ENCODE peak calls at places on chromosome 12, in five cellular contexts. One of them, this sample, is unnamed.

GRCh38 chr12:92729773-92730305 is 27.1 kb downstream of the PLEKHG7 start:
- DNase-seq in endothelial cell: no peak
- DNase-seq in pulmonary artery endothelial cell: no peak
- DNase-seq in HFF-Myc: no peak
- DNase-seq in activated naive CD4-positive, alpha-beta T cell: no peak
- DNase-seq in this sample: no peak

GRCh38 chr12:16246264-16246663 is 31.2 kb downstream of the SLC15A5 start:
- DNase-seq in endothelial cell: no peak
- DNase-seq in activated naive CD4-positive, alpha-beta T cell: no peak
- DNase-seq in pulmonary artery endothelial cell: no peak
- DNase-seq in HFF-Myc: no peak
- DNase-seq in this sample: no peak

GRCh38 chr12:57342207-57342691 is 88.6 kb downstream of the R3HDM2 start:
- DNase-seq in endothelial cell: peak; percentile 11
- DNase-seq in activated naive CD4-positive, alpha-beta T cell: no peak
- DNase-seq in HFF-Myc: no peak
- DNase-seq in pulmonary artery endothelial cell: no peak
- DNase-seq in this sample: no peak

GRCh38 chr12:24034160-24034559 is 84.7 kb upstream of the SOX5 start:
- DNase-seq in HFF-Myc: no peak
- DNase-seq in activated naive CD4-positive, alpha-beta T cell: no peak
- DNase-seq in endothelial cell: no peak
- DNase-seq in pulmonary artery endothelial cell: no peak
- DNase-seq in this sample: no peak

GRCh38 chr12:3061129-3061857 is 15.9 kb upstream of the TSPAN9 start:
- DNase-seq in HFF-Myc: no peak
- DNase-seq in endothelial cell: no peak
- DNase-seq in activated naive CD4-positive, alpha-beta T cell: no peak
- DNase-seq in pulmonary artery endothelial cell: no peak
- DNase-seq in this sample: no peak

GRCh38 chr12:121376754-121377697 is 22.9 kb upstream of the RNF34 start:
- DNase-seq in activated naive CD4-positive, alpha-beta T cell: no peak
- DNase-seq in HFF-Myc: no peak
- DNase-seq in endothelial cell: no peak
- DNase-seq in pulmonary artery endothelial cell: no peak
- DNase-seq in this sample: no peak

GRCh38 chr12:44532940-44533339 is 343.2 kb downstream of the NELL2 start:
- DNase-seq in endothelial cell: no peak
- DNase-seq in HFF-Myc: no peak
- DNase-seq in pulmonary artery endothelial cell: no peak
- DNase-seq in activated naive CD4-positive, alpha-beta T cell: no peak
- DNase-seq in this sample: no peak

GRCh38 chr12:57842342-57843294 is 3.9 kb downstream of the CTDSP2 start:
- DNase-seq in pulmonary artery endothelial cell: no peak
- DNase-seq in HFF-Myc: no peak
- DNase-seq in endothelial cell: no peak
- DNase-seq in activated naive CD4-positive, alpha-beta T cell: no peak
- DNase-seq in this sample: no peak

GRCh38 chr12:19694627-19695026 is 255.3 kb downstream of the AEBP2 start:
- DNase-seq in pulmonary artery endothelial cell: no peak
- DNase-seq in endothelial cell: no peak
- DNase-seq in activated naive CD4-positive, alpha-beta T cell: no peak
- DNase-seq in HFF-Myc: no peak
- DNase-seq in this sample: no peak

GRCh38 chr12:8887285-8887715 is 27.0 kb upstream of the PHC1 start:
- DNase-seq in activated naive CD4-positive, alpha-beta T cell: no peak
- DNase-seq in HFF-Myc: no peak
- DNase-seq in pulmonary artery endothelial cell: no peak
- DNase-seq in endothelial cell: no peak
- DNase-seq in this sample: no peak

GRCh38 chr12:8648598-8649205 is 13.9 kb downstream of the MFAP5 start:
- DNase-seq in activated naive CD4-positive, alpha-beta T cell: no peak
- DNase-seq in HFF-Myc: no peak
- DNase-seq in endothelial cell: no peak
- DNase-seq in pulmonary artery endothelial cell: no peak
- DNase-seq in this sample: no peak

GRCh38 chr12:31393004-31393550 is 67.1 kb upstream of the SINHCAF start:
- DNase-seq in endothelial cell: no peak
- DNase-seq in pulmonary artery endothelial cell: no peak
- DNase-seq in HFF-Myc: no peak
- DNase-seq in activated naive CD4-positive, alpha-beta T cell: no peak
- DNase-seq in this sample: no peak

GRCh38 chr12:31246470-31246850 is 79.5 kb downstream of the SINHCAF start:
- DNase-seq in activated naive CD4-positive, alpha-beta T cell: no peak
- DNase-seq in HFF-Myc: no peak
- DNase-seq in pulmonary artery endothelial cell: no peak
- DNase-seq in endothelial cell: no peak
- DNase-seq in this sample: peak; percentile 57

GRCh38 chr12:92503977-92504966 is 198.5 kb upstream of the PLEKHG7 start:
- DNase-seq in endothelial cell: no peak
- DNase-seq in activated naive CD4-positive, alpha-beta T cell: no peak
- DNase-seq in pulmonary artery endothelial cell: no peak
- DNase-seq in HFF-Myc: no peak
- DNase-seq in this sample: no peak

GRCh38 chr12:41992692-41993215 is 151.9 kb downstream of the GXYLT1 start:
- DNase-seq in activated naive CD4-positive, alpha-beta T cell: no peak
- DNase-seq in endothelial cell: no peak
- DNase-seq in HFF-Myc: no peak
- DNase-seq in pulmonary artery endothelial cell: no peak
- DNase-seq in this sample: no peak

GRCh38 chr12:30884804-30885203 is 41.7 kb upstream of the TSPAN11 start:
- DNase-seq in pulmonary artery endothelial cell: no peak
- DNase-seq in HFF-Myc: no peak
- DNase-seq in endothelial cell: no peak
- DNase-seq in activated naive CD4-positive, alpha-beta T cell: no peak
- DNase-seq in this sample: no peak

GRCh38 chr12:52949413-52950331 is 754 bp downstream of the KRT18 start:
- DNase-seq in endothelial cell: peak; percentile 59
- DNase-seq in HFF-Myc: peak; percentile 94
- DNase-seq in activated naive CD4-positive, alpha-beta T cell: no peak
- DNase-seq in pulmonary artery endothelial cell: peak; percentile 87
- DNase-seq in this sample: peak; percentile 83

GRCh38 chr12:111359231-111359913 is 9.5 kb downstream of the PHETA1 start:
- DNase-seq in activated naive CD4-positive, alpha-beta T cell: no peak
- DNase-seq in endothelial cell: no peak
- DNase-seq in HFF-Myc: no peak
- DNase-seq in pulmonary artery endothelial cell: no peak
- DNase-seq in this sample: no peak

GRCh38 chr12:112176321-112177010 is 51.1 kb downstream of the TRAFD1 start:
- DNase-seq in HFF-Myc: no peak
- DNase-seq in activated naive CD4-positive, alpha-beta T cell: no peak
- DNase-seq in endothelial cell: no peak
- DNase-seq in pulmonary artery endothelial cell: no peak
- DNase-seq in this sample: no peak

GRCh38 chr12:1501695-1502440 is 92.5 kb downstream of the FBXL14 start:
- DNase-seq in endothelial cell: no peak
- DNase-seq in HFF-Myc: no peak
- DNase-seq in activated naive CD4-positive, alpha-beta T cell: no peak
- DNase-seq in pulmonary artery endothelial cell: no peak
- DNase-seq in this sample: no peak

GRCh38 chr12:45051490-45052105 is 699 bp upstream of the DBX2 start:
- DNase-seq in activated naive CD4-positive, alpha-beta T cell: no peak
- DNase-seq in endothelial cell: no peak
- DNase-seq in pulmonary artery endothelial cell: no peak
- DNase-seq in HFF-Myc: peak; percentile 16
- DNase-seq in this sample: no peak

GRCh38 chr12:104414581-104415305 is 42.0 kb upstream of the CHST11 start:
- DNase-seq in activated naive CD4-positive, alpha-beta T cell: no peak
- DNase-seq in pulmonary artery endothelial cell: no peak
- DNase-seq in endothelial cell: no peak
- DNase-seq in HFF-Myc: no peak
- DNase-seq in this sample: no peak

GRCh38 chr12:104357431-104357952 is 54.0 kb downstream of the EID3 start:
- DNase-seq in pulmonary artery endothelial cell: peak; percentile 39
- DNase-seq in HFF-Myc: no peak
- DNase-seq in activated naive CD4-positive, alpha-beta T cell: no peak
- DNase-seq in endothelial cell: no peak
- DNase-seq in this sample: no peak

GRCh38 chr12:33988888-33989287 is 33.4 kb upstream of the ALG10 start:
- DNase-seq in activated naive CD4-positive, alpha-beta T cell: no peak
- DNase-seq in endothelial cell: no peak
- DNase-seq in HFF-Myc: no peak
- DNase-seq in pulmonary artery endothelial cell: peak; percentile 37
- DNase-seq in this sample: no peak

GRCh38 chr12:51910691-51911090 is 3.4 kb downstream of the ACVRL1 start:
- DNase-seq in pulmonary artery endothelial cell: no peak
- DNase-seq in endothelial cell: no peak
- DNase-seq in activated naive CD4-positive, alpha-beta T cell: no peak
- DNase-seq in HFF-Myc: no peak
- DNase-seq in this sample: no peak

GRCh38 chr12:51717325-51717925 is 126.4 kb downstream of the SCN8A start:
- DNase-seq in HFF-Myc: no peak
- DNase-seq in endothelial cell: no peak
- DNase-seq in activated naive CD4-positive, alpha-beta T cell: no peak
- DNase-seq in pulmonary artery endothelial cell: no peak
- DNase-seq in this sample: no peak

GRCh38 chr12:27969011-27969900 is 3.3 kb downstream of the PTHLH start:
- DNase-seq in pulmonary artery endothelial cell: no peak
- DNase-seq in activated naive CD4-positive, alpha-beta T cell: no peak
- DNase-seq in HFF-Myc: no peak
- DNase-seq in endothelial cell: peak; percentile 37
- DNase-seq in this sample: no peak

GRCh38 chr12:92551853-92552397 is 150.9 kb upstream of the PLEKHG7 start:
- DNase-seq in pulmonary artery endothelial cell: no peak
- DNase-seq in HFF-Myc: no peak
- DNase-seq in endothelial cell: no peak
- DNase-seq in activated naive CD4-positive, alpha-beta T cell: no peak
- DNase-seq in this sample: no peak

GRCh38 chr12:98955284-98955683 is 310.2 kb downstream of the APAF1 start:
- DNase-seq in activated naive CD4-positive, alpha-beta T cell: no peak
- DNase-seq in endothelial cell: peak; percentile 65
- DNase-seq in HFF-Myc: no peak
- DNase-seq in pulmonary artery endothelial cell: no peak
- DNase-seq in this sample: no peak

GRCh38 chr12:19759229-19759628 is 319.9 kb downstream of the AEBP2 start:
- DNase-seq in HFF-Myc: no peak
- DNase-seq in pulmonary artery endothelial cell: no peak
- DNase-seq in activated naive CD4-positive, alpha-beta T cell: no peak
- DNase-seq in endothelial cell: no peak
- DNase-seq in this sample: no peak

GRCh38 chr12:128267651-128268347 is 829 bp downstream of the TMEM132C start:
- DNase-seq in endothelial cell: no peak
- DNase-seq in HFF-Myc: no peak
- DNase-seq in activated naive CD4-positive, alpha-beta T cell: no peak
- DNase-seq in pulmonary artery endothelial cell: no peak
- DNase-seq in this sample: no peak

GRCh38 chr12:128908254-128908653 is 55.0 kb downstream of the GLT1D1 start:
- DNase-seq in pulmonary artery endothelial cell: no peak
- DNase-seq in activated naive CD4-positive, alpha-beta T cell: no peak
- DNase-seq in endothelial cell: no peak
- DNase-seq in HFF-Myc: no peak
- DNase-seq in this sample: no peak

GRCh38 chr12:80988986-80989385 is 51.3 kb upstream of the LIN7A start:
- DNase-seq in HFF-Myc: no peak
- DNase-seq in pulmonary artery endothelial cell: no peak
- DNase-seq in activated naive CD4-positive, alpha-beta T cell: no peak
- DNase-seq in endothelial cell: no peak
- DNase-seq in this sample: no peak

GRCh38 chr12:32302218-32302826 is 97.0 kb upstream of the FGD4 start:
- DNase-seq in HFF-Myc: no peak
- DNase-seq in activated naive CD4-positive, alpha-beta T cell: no peak
- DNase-seq in endothelial cell: peak; percentile 28
- DNase-seq in pulmonary artery endothelial cell: no peak
- DNase-seq in this sample: no peak

GRCh38 chr12:131003676-131004075 is 50.0 kb downstream of the ADGRD1 start:
- DNase-seq in endothelial cell: no peak
- DNase-seq in pulmonary artery endothelial cell: no peak
- DNase-seq in HFF-Myc: no peak
- DNase-seq in activated naive CD4-positive, alpha-beta T cell: no peak
- DNase-seq in this sample: no peak